ENCODE peak calls at places on chromosomes 16 and 17, in eight cellular contexts. Z is T-helper 2 cell treated with Interferon-gamma antibody and Interleukin-4, amounts not matched to agents 5 μg/mL and 100 μg/mL, for 36 hours; F is left lobe of liver; B is NCI-H2081; G is tibial nerve; A is glutamatergic neuron; E is stimulated activated CD4-positive, alpha-beta T cell treated with anti-CD3 and anti-CD28 coated beads, Interleukin-2, amount 100 ng/mL, for 48 hours; S is activated CD4-positive, alpha-beta T cell treated with anti-CD3 and anti-CD28 coated beads, Interleukin-2, amount 50 U/mL, for 1 hour. U is an unnamed sample.

GRCh38 chr16:88063201-88063773 is 112.1 kb downstream of the BANP start:
- DNase-seq in Z (no peak), F (no peak), B (no peak), G (peak; percentile 38), A (no peak), E (no peak), S (no peak), U (peak; percentile 91)

GRCh38 chr17:55202906-55203305 is 61.9 kb upstream of the HLF start:
- DNase-seq in Z (no peak), F (no peak), B (no peak), G (no peak), A (no peak), E (no peak), S (no peak), U (no peak)

GRCh38 chr17:4583796-4584124 is 569 bp upstream of the SMTNL2 start:
- DNase-seq in Z (no peak), F (no peak), B (no peak), G (no peak), A (peak; percentile 74), E (no peak), S (no peak), U (no peak)

GRCh38 chr16:67268136-67268579 is 11.2 kb upstream of the PLEKHG4 start:
- DNase-seq in Z (no peak), F (no peak), B (no peak), G (no peak), A (no peak), E (no peak), S (no peak), U (peak; percentile 86)

GRCh38 chr17:4162775-4163498 is 19.9 kb downstream of the CYB5D2 start:
- DNase-seq in Z (no peak), F (no peak), B (no peak), G (no peak), A (no peak), E (no peak), S (no peak), U (no peak)

GRCh38 chr16:51402785-51403184 is 251.7 kb upstream of the SALL1 start:
- DNase-seq in Z (no peak), F (peak; percentile 71), B (no peak), G (no peak), A (no peak), E (no peak), S (no peak), U (peak; percentile 67)

GRCh38 chr17:77736721-77737120 is 221.8 kb upstream of the TNRC6C start:
- DNase-seq in Z (no peak), F (peak; percentile 15), B (no peak), G (no peak), A (no peak), E (no peak), S (no peak), U (no peak)

GRCh38 chr17:17062356-17062755 is 20.1 kb downstream of the MPRIP start:
- DNase-seq in Z (no peak), F (no peak), B (no peak), G (no peak), A (peak; percentile 17), E (no peak), S (no peak), U (no peak)

GRCh38 chr16:20430948-20431347 is 20.4 kb upstream of the ACSM2A start:
- DNase-seq in Z (no peak), F (peak; percentile 72), B (no peak), G (no peak), A (no peak), E (no peak), S (no peak), U (no peak)